ENCODE peak calls at places on chromosome 3, in five cellular contexts. B is GM12892, G is GM12891, L is HepG2, Z is H1. R is an unnamed sample.

GRCh38 chr3:124791639-124792111 is 61.4 kb downstream of the UMPS start:
- DNase-seq in B (no peak), G (no peak), L (no peak), Z (no peak), R (no peak)

GRCh38 chr3:125556314-125556713 is 36.3 kb upstream of the SNX4 start:
- DNase-seq in B (no peak), G (no peak), L (no peak), Z (no peak), R (no peak)

GRCh38 chr3:108602249-108602934 is 12.9 kb downstream of the DZIP3 start:
- DNase-seq in B (no peak), G (no peak), L (no peak), Z (no peak), R (no peak)

GRCh38 chr3:51982352-51982837 is 940 bp upstream of the ACY1 start:
- DNase-seq in B (peak), G (peak), L (peak), Z (peak), R (peak)

GRCh38 chr3:108394563-108394962 is 98.2 kb downstream of the HHLA2 start:
- DNase-seq in B (no peak), G (no peak), L (no peak), Z (no peak), R (no peak)

GRCh38 chr3:186361612-186362408 is at the start of gene DGKG:
- DNase-seq in B (peak), G (peak), L (no peak), Z (peak), R (peak)

GRCh38 chr3:59286791-59287531 is 237.1 kb upstream of the CFAP20DC start:
- DNase-seq in B (no peak), G (no peak), L (no peak), Z (no peak), R (no peak)

GRCh38 chr3:191627064-191627463 is 166.1 kb downstream of the PYDC2 start:
- DNase-seq in B (no peak), G (no peak), L (no peak), Z (no peak), R (no peak)

GRCh38 chr3:160929595-160929994 is 173.6 kb downstream of the PPM1L start:
- DNase-seq in B (no peak), G (no peak), L (no peak), Z (no peak), R (peak)

GRCh38 chr3:10328460-10329071 is 7.7 kb upstream of the SEC13 start:
- DNase-seq in B (no peak), G (no peak), L (no peak), Z (no peak), R (no peak)

GRCh38 chr3:75294124-75294523 is 370.0 kb upstream of the FRG2C start:
- DNase-seq in B (no peak), G (peak), L (peak), Z (peak), R (peak)

GRCh38 chr3:73379465-73379864 is 245.3 kb downstream of the PDZRN3 start:
- DNase-seq in B (no peak), G (no peak), L (no peak), Z (no peak), R (no peak)

GRCh38 chr3:79917561-79917960 is 149.8 kb upstream of the ROBO1 start:
- DNase-seq in B (no peak), G (no peak), L (no peak), Z (no peak), R (no peak)

GRCh38 chr3:124691599-124691998 is 38.7 kb upstream of the UMPS start:
- DNase-seq in B (no peak), G (no peak), L (peak), Z (no peak), R (peak)

GRCh38 chr3:47612879-47613278 is 34.2 kb upstream of the CSPG5 start:
- DNase-seq in B (no peak), G (no peak), L (no peak), Z (no peak), R (no peak)

GRCh38 chr3:10365791-10366190 is 44.9 kb upstream of the SEC13 start:
- DNase-seq in B (no peak), G (no peak), L (no peak), Z (no peak), R (no peak)

GRCh38 chr3:149660462-149660861 is 2.6 kb upstream of the WWTR1 start:
- DNase-seq in B (no peak), G (no peak), L (no peak), Z (no peak), R (no peak)

GRCh38 chr3:25683410-25683809 is 18.7 kb upstream of the TOP2B start:
- DNase-seq in B (no peak), G (no peak), L (no peak), Z (no peak), R (no peak)

GRCh38 chr3:20648921-20649381 is 462.9 kb upstream of the SGO1 start:
- DNase-seq in B (no peak), G (no peak), L (no peak), Z (no peak), R (no peak)

GRCh38 chr3:187919018-187919417 is 173.8 kb upstream of the BCL6 start:
- DNase-seq in B (no peak), G (peak), L (no peak), Z (no peak), R (no peak)

GRCh38 chr3:140251678-140252077 is 316.7 kb downstream of the CLSTN2 start:
- DNase-seq in B (no peak), G (no peak), L (no peak), Z (no peak), R (no peak)

GRCh38 chr3:124313621-124314020 is 321.7 kb upstream of the ROPN1 start:
- DNase-seq in B (no peak), G (no peak), L (no peak), Z (no peak), R (no peak)

GRCh38 chr3:42525736-42526345 is 23.4 kb downstream of the VIPR1 start:
- DNase-seq in B (no peak), G (no peak), L (no peak), Z (no peak), R (no peak)

GRCh38 chr3:114745322-114746240 is 401.5 kb downstream of the ZBTB20 start:
- DNase-seq in B (no peak), G (no peak), L (peak), Z (no peak), R (no peak)

GRCh38 chr3:9202546-9202945 is 46.9 kb downstream of the SRGAP3 start:
- DNase-seq in B (no peak), G (no peak), L (no peak), Z (no peak), R (no peak)

GRCh38 chr3:190339130-190339529 is 16.9 kb upstream of the CLDN1 start:
- DNase-seq in B (no peak), G (no peak), L (peak), Z (no peak), R (no peak)

GRCh38 chr3:132787616-132788015 is 65.4 kb upstream of the NPHP3 start:
- DNase-seq in B (no peak), G (no peak), L (no peak), Z (no peak), R (no peak)

GRCh38 chr3:149678365-149678948 is 20.6 kb upstream of the WWTR1 start:
- DNase-seq in B (no peak), G (no peak), L (no peak), Z (no peak), R (no peak)

GRCh38 chr3:10198226-10198625 is 33.5 kb downstream of the IRAK2 start:
- DNase-seq in B (no peak), G (no peak), L (no peak), Z (no peak), R (no peak)

GRCh38 chr3:171284308-171285075 is 175.7 kb downstream of the TNIK start:
- DNase-seq in B (no peak), G (no peak), L (no peak), Z (no peak), R (peak)

DNA sequence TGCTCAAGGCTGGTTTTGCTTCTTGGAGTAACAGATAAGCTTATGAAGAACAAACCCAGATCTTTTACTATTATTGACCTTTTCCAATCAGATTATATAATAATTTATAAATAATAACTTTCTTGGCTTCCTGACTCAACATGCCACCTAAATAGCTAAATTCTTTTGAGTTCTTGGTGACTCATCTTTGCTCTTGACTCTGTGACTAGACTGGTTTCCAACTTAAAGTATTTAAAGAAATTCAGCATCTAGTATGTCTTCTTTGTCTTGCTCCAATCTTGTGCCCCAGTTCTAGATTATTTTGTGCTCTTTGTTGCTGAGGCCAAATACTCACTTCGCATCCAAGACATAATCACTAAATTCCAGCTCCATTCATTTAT is 483.1 kb upstream of the TBL1XR1 start:
- DNase-seq in B (no peak), G (no peak), L (no peak), Z (no peak), R (no peak)
- TF ChIP-seq TAF1 in B (no peak), G (no peak), L (no peak), Z (no peak), R (no peak)

DNA sequence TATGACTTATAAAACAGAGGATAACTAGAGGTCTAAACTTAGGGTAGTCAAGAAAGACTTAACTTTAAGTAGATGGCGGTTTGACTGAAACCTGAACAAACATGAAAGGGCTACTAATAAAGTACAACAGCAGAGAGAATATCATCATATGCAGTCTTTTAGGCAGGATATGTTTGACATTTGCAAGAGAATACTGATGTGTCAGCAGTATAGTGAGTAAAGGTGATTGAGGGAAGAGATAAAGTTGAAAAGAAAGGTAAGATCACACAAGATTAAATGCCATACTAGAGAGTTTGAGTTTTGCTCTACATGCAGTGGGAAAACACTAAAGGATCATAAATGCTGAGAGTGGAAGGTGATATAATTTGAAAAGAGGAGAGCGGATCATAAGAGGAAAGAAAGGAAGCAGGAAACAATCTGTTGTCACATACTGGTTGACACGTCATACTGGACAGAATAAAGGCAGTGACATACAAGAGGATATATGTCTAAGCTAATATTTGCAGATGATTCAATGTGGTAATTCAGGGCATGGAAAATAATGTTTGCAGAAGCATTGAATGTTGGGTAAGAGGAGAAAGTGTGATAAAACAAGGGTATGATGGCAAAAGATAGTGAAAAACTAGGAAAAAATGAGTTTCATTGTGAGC is 223.0 kb downstream of the EPHA6 start:
- DNase-seq in B (no peak), G (no peak), L (peak), Z (no peak), R (no peak)
- TF ChIP-seq TAF1 in B (no peak), G (no peak), L (no peak), Z (no peak), R (no peak)

DNA sequence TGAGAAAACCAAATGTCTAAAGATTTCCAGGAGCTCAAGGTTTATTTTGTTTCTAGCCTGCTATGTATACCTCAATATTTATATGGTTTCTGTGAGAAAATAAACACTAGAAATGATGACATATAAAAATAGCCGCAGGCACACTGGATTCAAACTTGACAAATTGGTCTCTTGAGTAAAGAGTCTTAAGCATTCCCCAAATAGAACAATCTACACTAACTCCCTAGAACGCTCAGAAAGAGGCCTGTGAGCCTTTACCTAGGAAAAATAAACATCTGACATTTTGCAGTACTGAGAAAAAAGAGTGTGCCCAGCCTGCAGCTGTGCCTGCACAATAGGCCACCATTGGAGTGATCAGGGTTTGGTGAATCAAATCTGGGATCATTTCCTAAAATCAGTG is 75.2 kb downstream of the NEK10 start:
- DNase-seq in B (no peak), G (no peak), L (no peak), Z (no peak), R (no peak)
- TF ChIP-seq TAF1 in B (no peak), G (no peak), L (no peak), Z (no peak), R (no peak)

GRCh38 chr3:27649277-27649676 is 72.8 kb downstream of the EOMES start:
- DNase-seq in B (no peak), G (no peak), L (no peak), Z (no peak), R (no peak)
- TF ChIP-seq TAF1 in B (no peak), G (no peak), L (no peak), Z (no peak), R (no peak)

GRCh38 chr3:128482175-128482856 is 10.7 kb downstream of the GATA2 start:
- DNase-seq in B (no peak), G (no peak), L (no peak), Z (no peak), R (peak)
- TF ChIP-seq TAF1 in B (no peak), G (no peak), L (no peak), Z (no peak), R (no peak)

DNA sequence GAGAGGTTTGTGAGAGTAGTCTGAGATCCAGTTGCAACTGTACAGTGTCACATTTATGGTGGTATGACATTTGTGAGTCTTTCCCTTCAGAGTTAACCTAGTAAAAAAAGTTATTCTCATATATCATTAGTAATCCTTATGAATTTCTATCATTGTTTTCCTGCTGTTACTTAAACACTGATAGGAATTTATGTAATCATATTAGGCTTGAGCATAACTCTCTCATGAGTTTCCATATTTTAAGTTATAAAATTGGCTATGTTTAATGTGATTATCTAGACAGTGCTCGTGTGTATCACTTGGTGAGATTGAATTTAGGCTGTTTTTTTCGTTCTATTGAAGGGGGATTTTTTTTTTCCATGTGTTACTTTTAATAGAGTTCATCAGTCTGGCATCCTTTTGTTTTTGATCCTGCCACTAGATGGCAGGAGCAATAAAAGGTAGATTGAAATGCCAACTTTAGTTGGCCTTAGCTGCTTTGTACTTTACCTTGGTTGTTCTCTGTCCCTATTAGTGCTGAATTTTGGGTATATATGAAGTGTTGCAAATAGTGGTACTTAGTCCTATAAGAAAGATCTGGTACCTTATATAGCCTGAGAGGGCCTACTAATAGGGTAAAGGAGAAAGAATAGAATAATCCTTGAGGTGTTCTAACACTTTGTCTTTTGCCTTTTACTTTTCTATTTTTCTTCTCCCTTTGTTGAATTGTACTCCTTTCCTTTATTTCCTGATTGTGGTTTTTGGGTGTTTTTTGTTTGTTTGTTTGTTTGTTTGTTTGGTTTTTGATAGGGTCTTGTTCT is 17.9 kb downstream of the STT3B start:
- DNase-seq in B (no peak), G (no peak), L (peak), Z (no peak), R (peak)
- TF ChIP-seq TAF1 in B (no peak), G (no peak), L (no peak), Z (no peak), R (no peak)

GRCh38 chr3:71063768-71064287 is 519.7 kb downstream of the FOXP1 start:
- DNase-seq in B (no peak), G (no peak), L (peak), Z (no peak), R (peak)

GRCh38 chr3:71064976-71065763 is 518.4 kb downstream of the FOXP1 start:
- DNase-seq in B (no peak), G (no peak), L (peak), Z (peak), R (no peak)

GRCh38 chr3:71065764-71066013 is 517.8 kb downstream of the FOXP1 start:
- DNase-seq in B (no peak), G (no peak), L (no peak), Z (no peak), R (no peak)

GRCh38 chr3:71062920-71063767 is 520.4 kb downstream of the FOXP1 start:
- DNase-seq in B (no peak), G (no peak), L (no peak), Z (no peak), R (peak)

DNA sequence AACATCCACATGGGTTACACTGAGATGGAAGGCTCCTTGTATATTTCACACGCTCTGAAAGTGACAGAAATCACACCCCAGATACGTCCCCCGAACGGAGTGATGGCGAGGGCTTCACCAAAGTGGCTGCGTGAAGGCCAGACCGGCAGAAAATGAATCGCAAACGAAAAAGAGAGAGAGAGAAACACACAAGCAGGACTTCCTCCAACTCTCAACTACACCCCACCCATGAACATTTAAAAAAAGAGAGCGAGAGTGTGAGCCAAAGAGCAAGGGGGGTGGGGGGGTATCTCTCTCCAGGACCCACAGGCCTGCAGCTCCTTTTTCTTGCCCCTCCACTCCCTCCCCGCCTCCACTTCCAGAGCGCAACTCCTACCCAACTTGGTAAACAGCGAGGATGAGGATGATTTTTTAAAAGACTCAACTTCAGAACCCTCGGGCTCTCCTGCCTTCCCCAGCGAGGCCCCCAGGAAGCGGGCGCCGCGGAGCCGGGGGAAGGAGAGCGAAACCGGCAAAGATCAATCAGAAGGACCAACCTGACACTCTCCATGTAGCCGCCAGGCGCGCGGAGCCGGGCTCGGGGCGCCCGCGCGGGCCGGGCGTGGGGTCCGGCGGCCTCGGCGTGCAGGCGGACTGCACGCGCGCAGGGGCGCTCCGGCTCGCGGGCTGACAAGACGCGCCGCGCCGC is 519.1 kb downstream of the FOXP1 start:
- DNase-seq in B (no peak), G (no peak), L (peak), Z (peak), R (peak)
- TF ChIP-seq TAF1 in B (no peak), G (no peak), L (peak), Z (no peak), R (no peak)